ENCODE peak calls at places on chromosomes 3 and 15, in eight cellular contexts. One of them, this sample, is unnamed.
A peak's percentile ranks its signal among the peaks of the same experiment; 100 is the strongest.

GRCh38 chr3:158091526-158091925 is 14.7 kb downstream of the SHOX2 start:
- DNase-seq in left ventricle myocardium inferior: no peak
- DNase-seq in heart left ventricle: no peak
- DNase-seq in HFF-Myc: peak; percentile 88
- DNase-seq in EH: peak; percentile 69
- DNase-seq in stimulated activated CD4-positive, alpha-beta T cell treated with anti-CD3 and anti-CD28 coated beads, TNF-alpha, amount 100 ng/mL, for 4 hours: no peak
- DNase-seq in NCI-H1092 treated with DMSO at 0.1 percent for 48 hours: no peak
- DNase-seq in HL-60: no peak
- DNase-seq in this sample: no peak

GRCh38 chr3:138907541-138907940 is 39.4 kb downstream of the FOXL2 start:
- DNase-seq in stimulated activated CD4-positive, alpha-beta T cell treated with anti-CD3 and anti-CD28 coated beads, TNF-alpha, amount 100 ng/mL, for 4 hours: no peak
- DNase-seq in heart left ventricle: no peak
- DNase-seq in NCI-H1092 treated with DMSO at 0.1 percent for 48 hours: no peak
- DNase-seq in EH: no peak
- DNase-seq in HL-60: no peak
- DNase-seq in HFF-Myc: no peak
- DNase-seq in left ventricle myocardium inferior: no peak
- DNase-seq in this sample: no peak

GRCh38 chr3:43995078-43995928 is 246.4 kb upstream of the TOPAZ1 start:
- DNase-seq in left ventricle myocardium inferior: no peak
- DNase-seq in heart left ventricle: no peak
- DNase-seq in HL-60: no peak
- DNase-seq in NCI-H1092 treated with DMSO at 0.1 percent for 48 hours: peak; percentile 33
- DNase-seq in stimulated activated CD4-positive, alpha-beta T cell treated with anti-CD3 and anti-CD28 coated beads, TNF-alpha, amount 100 ng/mL, for 4 hours: no peak
- DNase-seq in HFF-Myc: no peak
- DNase-seq in EH: peak; percentile 52
- DNase-seq in this sample: no peak

GRCh38 chr3:187798531-187799520 is 53.6 kb upstream of the BCL6 start:
- DNase-seq in left ventricle myocardium inferior: no peak
- DNase-seq in heart left ventricle: no peak
- DNase-seq in HFF-Myc: no peak
- DNase-seq in HL-60: no peak
- DNase-seq in EH: no peak
- DNase-seq in NCI-H1092 treated with DMSO at 0.1 percent for 48 hours: no peak
- DNase-seq in stimulated activated CD4-positive, alpha-beta T cell treated with anti-CD3 and anti-CD28 coated beads, TNF-alpha, amount 100 ng/mL, for 4 hours: peak; percentile 13
- DNase-seq in this sample: no peak

GRCh38 chr3:164451083-164451910 is 627.0 kb downstream of the SI start:
- DNase-seq in stimulated activated CD4-positive, alpha-beta T cell treated with anti-CD3 and anti-CD28 coated beads, TNF-alpha, amount 100 ng/mL, for 4 hours: no peak
- DNase-seq in HFF-Myc: no peak
- DNase-seq in NCI-H1092 treated with DMSO at 0.1 percent for 48 hours: no peak
- DNase-seq in EH: no peak
- DNase-seq in HL-60: no peak
- DNase-seq in left ventricle myocardium inferior: peak; percentile 22
- DNase-seq in heart left ventricle: no peak
- DNase-seq in this sample: no peak

GRCh38 chr3:150970665-150971327 is 1.7 kb downstream of the CLRN1 start:
- DNase-seq in EH: peak; percentile 64
- DNase-seq in stimulated activated CD4-positive, alpha-beta T cell treated with anti-CD3 and anti-CD28 coated beads, TNF-alpha, amount 100 ng/mL, for 4 hours: no peak
- DNase-seq in heart left ventricle: no peak
- DNase-seq in HFF-Myc: peak; percentile 31
- DNase-seq in NCI-H1092 treated with DMSO at 0.1 percent for 48 hours: no peak
- DNase-seq in HL-60: no peak
- DNase-seq in left ventricle myocardium inferior: no peak
- DNase-seq in this sample: no peak

GRCh38 chr15:68704496-68705021 is 116.1 kb downstream of the ANP32A start:
- DNase-seq in left ventricle myocardium inferior: peak; percentile 35
- DNase-seq in stimulated activated CD4-positive, alpha-beta T cell treated with anti-CD3 and anti-CD28 coated beads, TNF-alpha, amount 100 ng/mL, for 4 hours: no peak
- DNase-seq in heart left ventricle: peak; percentile 73
- DNase-seq in NCI-H1092 treated with DMSO at 0.1 percent for 48 hours: no peak
- DNase-seq in EH: peak; percentile 29
- DNase-seq in HFF-Myc: no peak
- DNase-seq in HL-60: no peak
- DNase-seq in this sample: no peak

GRCh38 chr15:80830677-80831076 is 51.5 kb downstream of the CEMIP start:
- DNase-seq in EH: no peak
- DNase-seq in heart left ventricle: no peak
- DNase-seq in stimulated activated CD4-positive, alpha-beta T cell treated with anti-CD3 and anti-CD28 coated beads, TNF-alpha, amount 100 ng/mL, for 4 hours: no peak
- DNase-seq in HFF-Myc: no peak
- DNase-seq in left ventricle myocardium inferior: no peak
- DNase-seq in NCI-H1092 treated with DMSO at 0.1 percent for 48 hours: no peak
- DNase-seq in HL-60: no peak
- DNase-seq in this sample: no peak

GRCh38 chr3:98980915-98981596 is 79.6 kb upstream of the DCBLD2 start:
- DNase-seq in HFF-Myc: no peak
- DNase-seq in NCI-H1092 treated with DMSO at 0.1 percent for 48 hours: no peak
- DNase-seq in EH: peak; percentile 81
- DNase-seq in stimulated activated CD4-positive, alpha-beta T cell treated with anti-CD3 and anti-CD28 coated beads, TNF-alpha, amount 100 ng/mL, for 4 hours: no peak
- DNase-seq in heart left ventricle: no peak
- DNase-seq in HL-60: no peak
- DNase-seq in left ventricle myocardium inferior: no peak
- DNase-seq in this sample: no peak

GRCh38 chr3:195546130-195546560 is 3.0 kb upstream of the PPP1R2 start:
- DNase-seq in stimulated activated CD4-positive, alpha-beta T cell treated with anti-CD3 and anti-CD28 coated beads, TNF-alpha, amount 100 ng/mL, for 4 hours: no peak
- DNase-seq in left ventricle myocardium inferior: no peak
- DNase-seq in heart left ventricle: no peak
- DNase-seq in HL-60: no peak
- DNase-seq in HFF-Myc: peak; percentile 65
- DNase-seq in NCI-H1092 treated with DMSO at 0.1 percent for 48 hours: no peak
- DNase-seq in EH: peak; percentile 85
- DNase-seq in this sample: peak; percentile 29

This sample was measured in T-helper 17 cell.